ENCODE peak calls at places on chromosomes 3 and 15, in seven cellular contexts. One of them, this sample, is unnamed.

GRCh38 chr3:126128504-126129407 is 44.8 kb upstream of the SLC41A3 start:
- DNase-seq in transverse colon: no peak
- DNase-seq in uterus: peak
- DNase-seq in heart left ventricle: no peak
- DNase-seq in GM12891: no peak
- DNase-seq in A549: no peak
- DNase-seq in IMR-90: no peak
- DNase-seq in this sample: no peak

GRCh38 chr15:37921527-37922385 is 12.7 kb upstream of the TMCO5A start:
- DNase-seq in transverse colon: no peak
- DNase-seq in uterus: no peak
- DNase-seq in heart left ventricle: no peak
- DNase-seq in GM12891: no peak
- DNase-seq in A549: no peak
- DNase-seq in IMR-90: peak
- DNase-seq in this sample: no peak

GRCh38 chr3:63130625-63131024 is 147.5 kb upstream of the SYNPR start:
- DNase-seq in transverse colon: no peak
- DNase-seq in uterus: no peak
- DNase-seq in heart left ventricle: no peak
- DNase-seq in GM12891: no peak
- DNase-seq in A549: no peak
- DNase-seq in IMR-90: no peak
- DNase-seq in this sample: no peak

GRCh38 chr3:133887951-133888703 is 7.6 kb downstream of the RAB6B start:
- DNase-seq in transverse colon: no peak
- DNase-seq in uterus: no peak
- DNase-seq in heart left ventricle: no peak
- DNase-seq in GM12891: no peak
- DNase-seq in A549: no peak
- DNase-seq in IMR-90: no peak
- DNase-seq in this sample: no peak

GRCh38 chr15:96088592-96088991 is 241.9 kb upstream of the NR2F2 start:
- DNase-seq in transverse colon: no peak
- DNase-seq in uterus: no peak
- DNase-seq in heart left ventricle: no peak
- DNase-seq in GM12891: no peak
- DNase-seq in A549: no peak
- DNase-seq in IMR-90: peak
- DNase-seq in this sample: no peak

GRCh38 chr3:57872606-57873005 is 116.5 kb downstream of the SLMAP start:
- DNase-seq in transverse colon: no peak
- DNase-seq in uterus: no peak
- DNase-seq in heart left ventricle: no peak
- DNase-seq in GM12891: no peak
- DNase-seq in A549: no peak
- DNase-seq in IMR-90: peak
- DNase-seq in this sample: no peak

GRCh38 chr15:39359736-39360135 is 221.1 kb upstream of the THBS1 start:
- DNase-seq in transverse colon: no peak
- DNase-seq in uterus: no peak
- DNase-seq in heart left ventricle: no peak
- DNase-seq in GM12891: no peak
- DNase-seq in A549: no peak
- DNase-seq in IMR-90: no peak
- DNase-seq in this sample: no peak

GRCh38 chr3:56673781-56674457 is 9.1 kb downstream of the TASOR start:
- DNase-seq in transverse colon: no peak
- DNase-seq in uterus: no peak
- DNase-seq in heart left ventricle: no peak
- DNase-seq in GM12891: no peak
- DNase-seq in A549: no peak
- DNase-seq in IMR-90: peak
- DNase-seq in this sample: no peak

GRCh38 chr3:10717756-10718155 is 98.3 kb upstream of the SLC6A11 start:
- DNase-seq in transverse colon: no peak
- DNase-seq in uterus: no peak
- DNase-seq in heart left ventricle: no peak
- DNase-seq in GM12891: no peak
- DNase-seq in A549: no peak
- DNase-seq in IMR-90: no peak
- DNase-seq in this sample: no peak

GRCh38 chr3:127113571-127113891 is 79.4 kb upstream of the PRR23E start:
- DNase-seq in transverse colon: no peak
- DNase-seq in uterus: no peak
- DNase-seq in heart left ventricle: no peak
- DNase-seq in GM12891: no peak
- DNase-seq in A549: no peak
- DNase-seq in IMR-90: no peak
- DNase-seq in this sample: no peak

GRCh38 chr3:116453676-116454346 is 8.5 kb upstream of the LSAMP start:
- DNase-seq in transverse colon: no peak
- DNase-seq in uterus: no peak
- DNase-seq in heart left ventricle: no peak
- DNase-seq in GM12891: no peak
- DNase-seq in A549: no peak
- DNase-seq in IMR-90: peak
- DNase-seq in this sample: no peak

GRCh38 chr3:187976361-187976900 is 177.5 kb upstream of the LPP start:
- DNase-seq in transverse colon: no peak
- DNase-seq in uterus: no peak
- DNase-seq in heart left ventricle: no peak
- DNase-seq in GM12891: no peak
- DNase-seq in A549: no peak
- DNase-seq in IMR-90: no peak
- DNase-seq in this sample: no peak

GRCh38 chr15:75720787-75721461 is 8.3 kb upstream of the CSPG4 start:
- DNase-seq in transverse colon: peak
- DNase-seq in uterus: no peak
- DNase-seq in heart left ventricle: no peak
- DNase-seq in GM12891: no peak
- DNase-seq in A549: peak
- DNase-seq in IMR-90: no peak
- DNase-seq in this sample: peak

GRCh38 chr15:81653259-81653658 is 279.2 kb upstream of the TMC3 start:
- DNase-seq in transverse colon: no peak
- DNase-seq in uterus: no peak
- DNase-seq in heart left ventricle: no peak
- DNase-seq in GM12891: no peak
- DNase-seq in A549: no peak
- DNase-seq in IMR-90: no peak
- DNase-seq in this sample: no peak

GRCh38 chr3:52150357-52150756 is 3.9 kb downstream of the POC1A start:
- DNase-seq in transverse colon: no peak
- DNase-seq in uterus: no peak
- DNase-seq in heart left ventricle: no peak
- DNase-seq in GM12891: no peak
- DNase-seq in A549: no peak
- DNase-seq in IMR-90: no peak
- DNase-seq in this sample: no peak

GRCh38 chr15:57328479-57329250 is 47.6 kb upstream of the CGNL1 start:
- DNase-seq in transverse colon: no peak
- DNase-seq in uterus: no peak
- DNase-seq in heart left ventricle: no peak
- DNase-seq in GM12891: no peak
- DNase-seq in A549: no peak
- DNase-seq in IMR-90: no peak
- DNase-seq in this sample: no peak

GRCh38 chr3:15557511-15557946 is 36.0 kb upstream of the COLQ start:
- DNase-seq in transverse colon: peak
- DNase-seq in uterus: peak
- DNase-seq in heart left ventricle: peak
- DNase-seq in GM12891: peak
- DNase-seq in A549: peak
- DNase-seq in IMR-90: peak
- DNase-seq in this sample: peak

GRCh38 chr3:71978150-71978721 is 193.3 kb upstream of the PROK2 start:
- DNase-seq in transverse colon: no peak
- DNase-seq in uterus: no peak
- DNase-seq in heart left ventricle: no peak
- DNase-seq in GM12891: peak
- DNase-seq in A549: no peak
- DNase-seq in IMR-90: no peak
- DNase-seq in this sample: no peak

DNA sequence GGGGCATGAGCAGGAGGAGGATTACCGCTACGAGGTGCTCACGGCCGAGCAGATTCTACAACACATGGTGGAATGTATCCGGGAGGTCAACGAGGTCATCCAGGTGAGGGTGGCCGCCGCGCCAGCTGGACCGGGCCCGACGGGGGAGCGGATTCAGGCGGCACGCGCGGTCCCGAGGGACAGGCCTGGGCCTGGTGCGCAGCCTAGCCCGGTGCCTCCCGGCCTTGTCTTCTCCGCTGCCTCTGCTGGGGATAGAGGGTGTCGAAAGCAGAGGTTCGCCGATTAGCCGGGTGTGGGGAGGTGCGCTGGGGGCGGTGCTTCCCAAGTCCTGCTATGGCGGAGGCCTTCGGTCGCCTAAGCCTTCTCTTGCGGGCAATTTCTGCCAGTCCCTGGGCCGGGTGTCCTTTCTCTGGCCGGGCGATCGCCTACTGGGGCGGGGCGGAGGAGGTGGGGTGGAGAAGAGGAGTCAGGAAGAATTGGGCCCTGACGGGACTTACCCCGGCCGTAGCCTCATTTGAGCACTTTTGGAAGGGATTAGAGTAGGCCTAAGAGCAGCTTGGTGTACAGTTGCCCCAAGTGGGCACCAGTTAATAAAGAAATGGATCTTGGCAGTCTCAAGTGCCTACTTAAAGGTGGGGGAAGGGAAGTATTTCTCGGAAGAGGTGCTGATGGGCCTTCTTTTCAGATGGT is 927 bp downstream of the ARIH1 start:
- DNase-seq in transverse colon: peak
- DNase-seq in uterus: peak
- DNase-seq in heart left ventricle: peak
- DNase-seq in GM12891: peak
- DNase-seq in A549: peak
- DNase-seq in IMR-90: peak
- DNase-seq in this sample: peak
- TF ChIP-seq POLR2A in transverse colon: peak
- TF ChIP-seq POLR2A in uterus: peak
- TF ChIP-seq POLR2A in heart left ventricle: no peak
- TF ChIP-seq POLR2A in GM12891: peak
- TF ChIP-seq POLR2A in A549: peak
- TF ChIP-seq POLR2A in IMR-90: peak
- TF ChIP-seq POLR2A in this sample: peak

GRCh38 chr15:52018693-52019393 is at the start of gene MAPK6:
- DNase-seq in transverse colon: peak
- DNase-seq in uterus: peak
- DNase-seq in heart left ventricle: peak
- DNase-seq in GM12891: peak
- DNase-seq in A549: peak
- DNase-seq in IMR-90: peak
- DNase-seq in this sample: peak
- TF ChIP-seq POLR2A in transverse colon: peak
- TF ChIP-seq POLR2A in uterus: peak
- TF ChIP-seq POLR2A in heart left ventricle: peak
- TF ChIP-seq POLR2A in GM12891: peak
- TF ChIP-seq POLR2A in A549: peak
- TF ChIP-seq POLR2A in IMR-90: peak
- TF ChIP-seq POLR2A in this sample: peak

DNA sequence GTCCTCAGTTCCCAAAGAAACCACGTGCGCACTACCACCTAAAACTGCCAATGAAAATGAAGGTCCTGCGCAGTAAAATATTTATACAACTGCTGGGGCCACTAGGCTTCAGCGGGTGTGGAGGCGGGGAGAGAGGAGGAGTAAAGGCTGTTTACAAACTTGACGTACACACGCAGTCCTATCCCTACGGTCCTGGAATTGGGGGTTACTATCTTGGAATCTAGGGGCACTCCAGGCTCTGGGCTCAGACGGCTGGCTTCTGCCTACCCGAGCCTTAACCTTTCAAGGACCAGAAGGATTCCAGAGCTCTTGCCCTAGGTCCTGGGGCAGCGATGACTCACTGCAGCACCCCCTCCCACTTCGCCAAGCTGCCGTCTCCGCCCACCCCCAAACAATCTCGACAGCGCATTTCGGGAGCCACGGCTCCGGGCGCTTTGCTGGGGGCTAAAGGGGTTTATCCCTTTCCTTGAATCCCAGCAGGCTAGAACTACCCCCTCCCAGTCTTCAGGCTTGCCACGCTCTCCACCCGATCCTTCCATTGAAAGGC is 3.0 kb downstream of the ADAMTS9 start:
- DNase-seq in transverse colon: peak
- DNase-seq in uterus: peak
- DNase-seq in heart left ventricle: peak
- DNase-seq in GM12891: no peak
- DNase-seq in A549: no peak
- DNase-seq in IMR-90: peak
- DNase-seq in this sample: no peak
- TF ChIP-seq POLR2A in transverse colon: peak
- TF ChIP-seq POLR2A in uterus: peak
- TF ChIP-seq POLR2A in heart left ventricle: no peak
- TF ChIP-seq POLR2A in GM12891: no peak
- TF ChIP-seq POLR2A in A549: no peak
- TF ChIP-seq POLR2A in IMR-90: no peak
- TF ChIP-seq POLR2A in this sample: no peak

GRCh38 chr3:101561630-101562328 is at the start of gene TRMT10C:
- DNase-seq in transverse colon: peak
- DNase-seq in uterus: peak
- DNase-seq in heart left ventricle: peak
- DNase-seq in GM12891: peak
- DNase-seq in A549: peak
- DNase-seq in IMR-90: peak
- DNase-seq in this sample: peak

GRCh38 chr3:101573449-101574387 is at the start of gene PCNP:
- DNase-seq in transverse colon: peak
- DNase-seq in uterus: peak
- DNase-seq in heart left ventricle: peak
- DNase-seq in GM12891: peak
- DNase-seq in A549: peak
- DNase-seq in IMR-90: peak
- DNase-seq in this sample: peak

GRCh38 chr3:101571028-101571895 is 2.7 kb upstream of the PCNP start:
- DNase-seq in transverse colon: no peak
- DNase-seq in uterus: no peak
- DNase-seq in heart left ventricle: no peak
- DNase-seq in GM12891: no peak
- DNase-seq in A549: no peak
- DNase-seq in IMR-90: no peak
- DNase-seq in this sample: no peak

GRCh38 chr3:101567528-101568317 is 6.1 kb downstream of the TRMT10C start:
- DNase-seq in transverse colon: no peak
- DNase-seq in uterus: no peak
- DNase-seq in heart left ventricle: no peak
- DNase-seq in GM12891: no peak
- DNase-seq in A549: no peak
- DNase-seq in IMR-90: peak
- DNase-seq in this sample: no peak
- TF ChIP-seq POLR2A in transverse colon: no peak
- TF ChIP-seq POLR2A in uterus: no peak
- TF ChIP-seq POLR2A in heart left ventricle: no peak
- TF ChIP-seq POLR2A in GM12891: peak
- TF ChIP-seq POLR2A in A549: no peak
- TF ChIP-seq POLR2A in IMR-90: no peak
- TF ChIP-seq POLR2A in this sample: no peak